ENCODE peak calls at places on chromosome 11, in nine cellular contexts. W, N, C, J, Y, M, Z, Q and O are unnamed samples.

GRCh38 chr11:26399336-26399735 is 67.4 kb downstream of the ANO3 start:
- DNase-seq in W (no peak), N (no peak), C (no peak), J (no peak), Y (peak), M (no peak), Z (no peak), Q (no peak), O (no peak)

GRCh38 chr11:65436412-65437032 is 13.9 kb downstream of the NEAT1 start:
- DNase-seq in W (no peak), N (no peak), C (peak), J (peak), Y (no peak), M (no peak), Z (no peak), Q (no peak), O (no peak)

GRCh38 chr11:113906038-113906437 is 1.4 kb downstream of the HTR3B start:
- DNase-seq in W (no peak), N (no peak), C (no peak), J (no peak), Y (no peak), M (no peak), Z (no peak), Q (no peak), O (no peak)

GRCh38 chr11:1569251-1569780 is 2.8 kb downstream of the DUSP8 start:
- DNase-seq in W (no peak), N (no peak), C (no peak), J (no peak), Y (no peak), M (no peak), Z (no peak), Q (no peak), O (no peak)

GRCh38 chr11:120122921-120123683 is 14.8 kb downstream of the TRIM29 start:
- DNase-seq in W (no peak), N (no peak), C (no peak), J (no peak), Y (no peak), M (no peak), Z (no peak), Q (no peak), O (no peak)

GRCh38 chr11:72741849-72742521 is 10.2 kb downstream of the ARAP1 start:
- DNase-seq in W (peak), N (no peak), C (no peak), J (no peak), Y (no peak), M (no peak), Z (no peak), Q (no peak), O (no peak)

GRCh38 chr11:43467958-43468357 is 109.2 kb downstream of the TTC17 start:
- DNase-seq in W (no peak), N (no peak), C (no peak), J (no peak), Y (no peak), M (no peak), Z (no peak), Q (no peak), O (no peak)

GRCh38 chr11:134980819-134981710 is 569.0 kb upstream of the B3GAT1 start:
- DNase-seq in W (no peak), N (no peak), C (no peak), J (no peak), Y (no peak), M (no peak), Z (no peak), Q (no peak), O (no peak)

GRCh38 chr11:76787911-76788596 is 4.9 kb downstream of the TSKU start:
- DNase-seq in W (peak), N (no peak), C (no peak), J (no peak), Y (no peak), M (no peak), Z (no peak), Q (no peak), O (no peak)

GRCh38 chr11:83819936-83820549 is 533.9 kb upstream of the CCDC90B start:
- DNase-seq in W (no peak), N (no peak), C (peak), J (no peak), Y (peak), M (peak), Z (no peak), Q (peak), O (no peak)

GRCh38 chr11:133900176-133901105 is 55.1 kb upstream of the SPATA19 start:
- DNase-seq in W (no peak), N (no peak), C (no peak), J (peak), Y (no peak), M (no peak), Z (no peak), Q (no peak), O (no peak)

GRCh38 chr11:45168366-45169130 is 22.1 kb downstream of the PRDM11 start:
- DNase-seq in W (no peak), N (no peak), C (no peak), J (no peak), Y (no peak), M (no peak), Z (no peak), Q (no peak), O (no peak)

GRCh38 chr11:130692220-130692619 is 224.1 kb downstream of the SNX19 start:
- DNase-seq in W (no peak), N (no peak), C (no peak), J (no peak), Y (no peak), M (no peak), Z (no peak), Q (no peak), O (no peak)

GRCh38 chr11:67286621-67287333 is 2.3 kb upstream of the ANKRD13D start:
- DNase-seq in W (peak), N (no peak), C (no peak), J (no peak), Y (no peak), M (no peak), Z (no peak), Q (no peak), O (no peak)

GRCh38 chr11:131824766-131825165 is 454.4 kb downstream of the NTM start:
- DNase-seq in W (no peak), N (no peak), C (no peak), J (no peak), Y (peak), M (no peak), Z (no peak), Q (no peak), O (no peak)

GRCh38 chr11:114098927-114099326 is 39.4 kb downstream of the ZBTB16 start:
- DNase-seq in W (no peak), N (no peak), C (no peak), J (no peak), Y (no peak), M (no peak), Z (no peak), Q (no peak), O (no peak)

GRCh38 chr11:65013130-65013691 is 749 bp upstream of the ARL2 start:
- DNase-seq in W (peak), N (peak), C (no peak), J (peak), Y (peak), M (peak), Z (peak), Q (no peak), O (peak)

GRCh38 chr11:65422633-65423515 is at the start of gene NEAT1:
- DNase-seq in W (peak), N (peak), C (peak), J (peak), Y (peak), M (peak), Z (peak), Q (no peak), O (peak)

GRCh38 chr11:110091995-110092576 is 1.1 kb upstream of the ZC3H12C start:
- DNase-seq in W (no peak), N (no peak), C (no peak), J (no peak), Y (no peak), M (no peak), Z (no peak), Q (peak), O (no peak)

GRCh38 chr11:118251858-118252652 is at the start of gene MPZL3:
- DNase-seq in W (peak), N (peak), C (peak), J (peak), Y (peak), M (peak), Z (peak), Q (peak), O (peak)